ENCODE peak calls at places on chromosomes 4 and X, in eight cellular contexts. One of them, this sample, is unnamed.

GRCh38 chr4:153560918-153561317 is 94.8 kb downstream of the TMEM131L start:
- DNase-seq in dermis microvascular lymphatic vessel endothelial cell: no peak
- DNase-seq in hypothalamus: no peak
- DNase-seq in sigmoid colon: no peak
- DNase-seq in naive thymus-derived CD4-positive, alpha-beta T cell: no peak
- DNase-seq in naive thymus-derived CD8-positive, alpha-beta T cell: no peak
- DNase-seq in stimulated activated CD4-positive, alpha-beta T cell treated with anti-CD3 and anti-CD28 coated beads, Interleukin-2, amount 100 ng/mL, for 48 hours: no peak
- DNase-seq in caudate nucleus: no peak
- DNase-seq in this sample: no peak

GRCh38 chrX:71911023-71911730 is 532 bp downstream of the NHSL2 start:
- DNase-seq in dermis microvascular lymphatic vessel endothelial cell: peak
- DNase-seq in hypothalamus: no peak
- DNase-seq in sigmoid colon: peak
- DNase-seq in naive thymus-derived CD4-positive, alpha-beta T cell: peak
- DNase-seq in naive thymus-derived CD8-positive, alpha-beta T cell: peak
- DNase-seq in stimulated activated CD4-positive, alpha-beta T cell treated with anti-CD3 and anti-CD28 coated beads, Interleukin-2, amount 100 ng/mL, for 48 hours: peak
- DNase-seq in caudate nucleus: no peak
- DNase-seq in this sample: peak

GRCh38 chr4:18695733-18696527 is 674.4 kb upstream of the LCORL start:
- DNase-seq in dermis microvascular lymphatic vessel endothelial cell: no peak
- DNase-seq in hypothalamus: no peak
- DNase-seq in sigmoid colon: no peak
- DNase-seq in naive thymus-derived CD4-positive, alpha-beta T cell: no peak
- DNase-seq in naive thymus-derived CD8-positive, alpha-beta T cell: no peak
- DNase-seq in stimulated activated CD4-positive, alpha-beta T cell treated with anti-CD3 and anti-CD28 coated beads, Interleukin-2, amount 100 ng/mL, for 48 hours: no peak
- DNase-seq in caudate nucleus: no peak
- DNase-seq in this sample: no peak

GRCh38 chrX:134453631-134454030 is 6.3 kb upstream of the HPRT1 start:
- DNase-seq in dermis microvascular lymphatic vessel endothelial cell: no peak
- DNase-seq in hypothalamus: no peak
- DNase-seq in sigmoid colon: no peak
- DNase-seq in naive thymus-derived CD4-positive, alpha-beta T cell: no peak
- DNase-seq in naive thymus-derived CD8-positive, alpha-beta T cell: no peak
- DNase-seq in stimulated activated CD4-positive, alpha-beta T cell treated with anti-CD3 and anti-CD28 coated beads, Interleukin-2, amount 100 ng/mL, for 48 hours: no peak
- DNase-seq in caudate nucleus: no peak
- DNase-seq in this sample: no peak

GRCh38 chr4:88623097-88623496 is 30.8 kb downstream of the HERC3 start:
- DNase-seq in dermis microvascular lymphatic vessel endothelial cell: peak
- DNase-seq in hypothalamus: no peak
- DNase-seq in sigmoid colon: no peak
- DNase-seq in naive thymus-derived CD4-positive, alpha-beta T cell: no peak
- DNase-seq in naive thymus-derived CD8-positive, alpha-beta T cell: no peak
- DNase-seq in stimulated activated CD4-positive, alpha-beta T cell treated with anti-CD3 and anti-CD28 coated beads, Interleukin-2, amount 100 ng/mL, for 48 hours: no peak
- DNase-seq in caudate nucleus: no peak
- DNase-seq in this sample: no peak

GRCh38 chr4:108080752-108081151 is 88.0 kb downstream of the LEF1 start:
- DNase-seq in dermis microvascular lymphatic vessel endothelial cell: no peak
- DNase-seq in hypothalamus: no peak
- DNase-seq in sigmoid colon: no peak
- DNase-seq in naive thymus-derived CD4-positive, alpha-beta T cell: peak
- DNase-seq in naive thymus-derived CD8-positive, alpha-beta T cell: peak
- DNase-seq in stimulated activated CD4-positive, alpha-beta T cell treated with anti-CD3 and anti-CD28 coated beads, Interleukin-2, amount 100 ng/mL, for 48 hours: peak
- DNase-seq in caudate nucleus: no peak
- DNase-seq in this sample: peak

GRCh38 chrX:38103857-38104812 is 97.8 kb downstream of the SYTL5 start:
- DNase-seq in dermis microvascular lymphatic vessel endothelial cell: no peak
- DNase-seq in hypothalamus: no peak
- DNase-seq in sigmoid colon: no peak
- DNase-seq in naive thymus-derived CD4-positive, alpha-beta T cell: no peak
- DNase-seq in naive thymus-derived CD8-positive, alpha-beta T cell: no peak
- DNase-seq in stimulated activated CD4-positive, alpha-beta T cell treated with anti-CD3 and anti-CD28 coated beads, Interleukin-2, amount 100 ng/mL, for 48 hours: no peak
- DNase-seq in caudate nucleus: no peak
- DNase-seq in this sample: no peak

GRCh38 chr4:151304226-151304625 is 21.2 kb downstream of the SH3D19 start:
- DNase-seq in dermis microvascular lymphatic vessel endothelial cell: no peak
- DNase-seq in hypothalamus: no peak
- DNase-seq in sigmoid colon: no peak
- DNase-seq in naive thymus-derived CD4-positive, alpha-beta T cell: no peak
- DNase-seq in naive thymus-derived CD8-positive, alpha-beta T cell: no peak
- DNase-seq in stimulated activated CD4-positive, alpha-beta T cell treated with anti-CD3 and anti-CD28 coated beads, Interleukin-2, amount 100 ng/mL, for 48 hours: no peak
- DNase-seq in caudate nucleus: no peak
- DNase-seq in this sample: no peak

GRCh38 chr4:1234811-1235292 is 14.1 kb downstream of the CTBP1 start:
- DNase-seq in dermis microvascular lymphatic vessel endothelial cell: no peak
- DNase-seq in hypothalamus: no peak
- DNase-seq in sigmoid colon: peak
- DNase-seq in naive thymus-derived CD4-positive, alpha-beta T cell: no peak
- DNase-seq in naive thymus-derived CD8-positive, alpha-beta T cell: no peak
- DNase-seq in stimulated activated CD4-positive, alpha-beta T cell treated with anti-CD3 and anti-CD28 coated beads, Interleukin-2, amount 100 ng/mL, for 48 hours: no peak
- DNase-seq in caudate nucleus: no peak
- DNase-seq in this sample: no peak

GRCh38 chr4:762211-763190 is 56.9 kb downstream of the PCGF3 start:
- DNase-seq in dermis microvascular lymphatic vessel endothelial cell: peak
- DNase-seq in hypothalamus: no peak
- DNase-seq in sigmoid colon: no peak
- DNase-seq in naive thymus-derived CD4-positive, alpha-beta T cell: no peak
- DNase-seq in naive thymus-derived CD8-positive, alpha-beta T cell: no peak
- DNase-seq in stimulated activated CD4-positive, alpha-beta T cell treated with anti-CD3 and anti-CD28 coated beads, Interleukin-2, amount 100 ng/mL, for 48 hours: no peak
- DNase-seq in caudate nucleus: no peak
- DNase-seq in this sample: no peak

GRCh38 chr4:3423406-3423805 is 18.4 kb upstream of the HGFAC start:
- DNase-seq in dermis microvascular lymphatic vessel endothelial cell: no peak
- DNase-seq in hypothalamus: no peak
- DNase-seq in sigmoid colon: no peak
- DNase-seq in naive thymus-derived CD4-positive, alpha-beta T cell: no peak
- DNase-seq in naive thymus-derived CD8-positive, alpha-beta T cell: no peak
- DNase-seq in stimulated activated CD4-positive, alpha-beta T cell treated with anti-CD3 and anti-CD28 coated beads, Interleukin-2, amount 100 ng/mL, for 48 hours: no peak
- DNase-seq in caudate nucleus: no peak
- DNase-seq in this sample: no peak

GRCh38 chrX:45710081-45710801 is 509.6 kb upstream of the DIPK2B start:
- DNase-seq in dermis microvascular lymphatic vessel endothelial cell: peak
- DNase-seq in hypothalamus: no peak
- DNase-seq in sigmoid colon: no peak
- DNase-seq in naive thymus-derived CD4-positive, alpha-beta T cell: no peak
- DNase-seq in naive thymus-derived CD8-positive, alpha-beta T cell: no peak
- DNase-seq in stimulated activated CD4-positive, alpha-beta T cell treated with anti-CD3 and anti-CD28 coated beads, Interleukin-2, amount 100 ng/mL, for 48 hours: peak
- DNase-seq in caudate nucleus: no peak
- DNase-seq in this sample: no peak

GRCh38 chrX:29435396-29435795 is 780.0 kb upstream of the MAGEB2 start:
- DNase-seq in dermis microvascular lymphatic vessel endothelial cell: peak
- DNase-seq in hypothalamus: no peak
- DNase-seq in sigmoid colon: no peak
- DNase-seq in naive thymus-derived CD4-positive, alpha-beta T cell: no peak
- DNase-seq in naive thymus-derived CD8-positive, alpha-beta T cell: no peak
- DNase-seq in stimulated activated CD4-positive, alpha-beta T cell treated with anti-CD3 and anti-CD28 coated beads, Interleukin-2, amount 100 ng/mL, for 48 hours: no peak
- DNase-seq in caudate nucleus: no peak
- DNase-seq in this sample: no peak

GRCh38 chr4:40121515-40121914 is 64.9 kb downstream of the N4BP2 start:
- DNase-seq in dermis microvascular lymphatic vessel endothelial cell: peak
- DNase-seq in hypothalamus: no peak
- DNase-seq in sigmoid colon: no peak
- DNase-seq in naive thymus-derived CD4-positive, alpha-beta T cell: no peak
- DNase-seq in naive thymus-derived CD8-positive, alpha-beta T cell: no peak
- DNase-seq in stimulated activated CD4-positive, alpha-beta T cell treated with anti-CD3 and anti-CD28 coated beads, Interleukin-2, amount 100 ng/mL, for 48 hours: no peak
- DNase-seq in caudate nucleus: no peak
- DNase-seq in this sample: no peak

GRCh38 chr4:180827610-180828009 is 1415.6 kb upstream of the TENM3 start:
- DNase-seq in dermis microvascular lymphatic vessel endothelial cell: no peak
- DNase-seq in hypothalamus: no peak
- DNase-seq in sigmoid colon: no peak
- DNase-seq in naive thymus-derived CD4-positive, alpha-beta T cell: no peak
- DNase-seq in naive thymus-derived CD8-positive, alpha-beta T cell: no peak
- DNase-seq in stimulated activated CD4-positive, alpha-beta T cell treated with anti-CD3 and anti-CD28 coated beads, Interleukin-2, amount 100 ng/mL, for 48 hours: no peak
- DNase-seq in caudate nucleus: no peak
- DNase-seq in this sample: no peak

GRCh38 chrX:153909024-153909979 is 4.8 kb downstream of the AVPR2 start:
- DNase-seq in dermis microvascular lymphatic vessel endothelial cell: no peak
- DNase-seq in hypothalamus: no peak
- DNase-seq in sigmoid colon: peak
- DNase-seq in naive thymus-derived CD4-positive, alpha-beta T cell: no peak
- DNase-seq in naive thymus-derived CD8-positive, alpha-beta T cell: no peak
- DNase-seq in stimulated activated CD4-positive, alpha-beta T cell treated with anti-CD3 and anti-CD28 coated beads, Interleukin-2, amount 100 ng/mL, for 48 hours: no peak
- DNase-seq in caudate nucleus: no peak
- DNase-seq in this sample: no peak

GRCh38 chr4:131370846-131371245 is 1778.2 kb upstream of the PCDH10 start:
- DNase-seq in dermis microvascular lymphatic vessel endothelial cell: no peak
- DNase-seq in hypothalamus: no peak
- DNase-seq in sigmoid colon: no peak
- DNase-seq in naive thymus-derived CD4-positive, alpha-beta T cell: no peak
- DNase-seq in naive thymus-derived CD8-positive, alpha-beta T cell: no peak
- DNase-seq in stimulated activated CD4-positive, alpha-beta T cell treated with anti-CD3 and anti-CD28 coated beads, Interleukin-2, amount 100 ng/mL, for 48 hours: no peak
- DNase-seq in caudate nucleus: no peak
- DNase-seq in this sample: no peak

GRCh38 chr4:56979674-56980073 is 978 bp downstream of the POLR2B start:
- DNase-seq in dermis microvascular lymphatic vessel endothelial cell: peak
- DNase-seq in hypothalamus: peak
- DNase-seq in sigmoid colon: no peak
- DNase-seq in naive thymus-derived CD4-positive, alpha-beta T cell: peak
- DNase-seq in naive thymus-derived CD8-positive, alpha-beta T cell: no peak
- DNase-seq in stimulated activated CD4-positive, alpha-beta T cell treated with anti-CD3 and anti-CD28 coated beads, Interleukin-2, amount 100 ng/mL, for 48 hours: peak
- DNase-seq in caudate nucleus: no peak
- DNase-seq in this sample: peak

GRCh38 chr4:111780965-111781364 is 364.3 kb upstream of the FAM241A start:
- DNase-seq in dermis microvascular lymphatic vessel endothelial cell: no peak
- DNase-seq in hypothalamus: no peak
- DNase-seq in sigmoid colon: no peak
- DNase-seq in naive thymus-derived CD4-positive, alpha-beta T cell: no peak
- DNase-seq in naive thymus-derived CD8-positive, alpha-beta T cell: no peak
- DNase-seq in stimulated activated CD4-positive, alpha-beta T cell treated with anti-CD3 and anti-CD28 coated beads, Interleukin-2, amount 100 ng/mL, for 48 hours: no peak
- DNase-seq in caudate nucleus: no peak
- DNase-seq in this sample: no peak

GRCh38 chr4:184599492-184600135 is 49.6 kb downstream of the CASP3 start:
- DNase-seq in dermis microvascular lymphatic vessel endothelial cell: peak
- DNase-seq in hypothalamus: no peak
- DNase-seq in sigmoid colon: no peak
- DNase-seq in naive thymus-derived CD4-positive, alpha-beta T cell: no peak
- DNase-seq in naive thymus-derived CD8-positive, alpha-beta T cell: no peak
- DNase-seq in stimulated activated CD4-positive, alpha-beta T cell treated with anti-CD3 and anti-CD28 coated beads, Interleukin-2, amount 100 ng/mL, for 48 hours: no peak
- DNase-seq in caudate nucleus: no peak
- DNase-seq in this sample: no peak

This sample was measured in activated gamma-delta T cell treated with Interleukin-2 at 50 U/mL for 16 hours.